ENCODE peak calls at places on chromosomes 11 and 22, in five cellular contexts. F is HepG2, C is K562, V is H1, L is GM12878. O is an unnamed sample.

GRCh38 chr11:12692238-12693074 is 18.2 kb downstream of the TEAD1 start:
- DNase-seq in F (peak; percentile 94), C (peak; percentile 56), V (no peak), L (no peak), O (peak; percentile 60)

GRCh38 chr11:1935156-1936071 is 11.7 kb upstream of the MRPL23 start:
- DNase-seq in F (no peak), C (no peak), V (peak; percentile 43), L (no peak), O (no peak)

GRCh38 chr11:8258771-8259170 is 4.9 kb downstream of the LMO1 start:
- DNase-seq in F (no peak), C (no peak), V (peak; percentile 35), L (no peak), O (no peak)

GRCh38 chr22:33707581-33707980 is 212.7 kb downstream of the LARGE1 start:
- DNase-seq in F (no peak), C (no peak), V (no peak), L (no peak), O (no peak)

GRCh38 chr22:26325641-26326040 is 103.4 kb upstream of the ASPHD2 start:
- DNase-seq in F (no peak), C (no peak), V (no peak), L (no peak), O (no peak)

GRCh38 chr11:72012897-72013721 is 14.4 kb downstream of the IL18BP start:
- DNase-seq in F (no peak), C (no peak), V (no peak), L (no peak), O (no peak)

GRCh38 chr11:120182790-120183491 is 27.9 kb upstream of the OAF start:
- DNase-seq in F (peak; percentile 73), C (peak; percentile 31), V (peak; percentile 76), L (no peak), O (no peak)

GRCh38 chr22:21712751-21713427 is 22.7 kb downstream of the YPEL1 start:
- DNase-seq in F (peak; percentile 77), C (peak; percentile 99), V (peak; percentile 59), L (no peak), O (peak; percentile 68)

GRCh38 chr22:27108425-27109114 is 451.2 kb downstream of the MIAT start:
- DNase-seq in F (no peak), C (no peak), V (no peak), L (no peak), O (no peak)

GRCh38 chr11:88424881-88425280 is 87.3 kb upstream of the CTSC start:
- DNase-seq in F (no peak), C (no peak), V (no peak), L (no peak), O (no peak)

GRCh38 chr22:36232715-36233401 is 6.5 kb downstream of the APOL2 start:
- DNase-seq in F (no peak), C (no peak), V (no peak), L (no peak), O (no peak)

GRCh38 chr11:93646399-93646798 is 15.1 kb upstream of the CEP295 start:
- DNase-seq in F (no peak), C (no peak), V (no peak), L (no peak), O (no peak)

GRCh38 chr11:77259681-77260080 is 41.8 kb downstream of the GDPD4 start:
- DNase-seq in F (no peak), C (no peak), V (no peak), L (no peak), O (no peak)

GRCh38 chr11:108933630-108934029 is 268.8 kb downstream of the DDX10 start:
- DNase-seq in F (no peak), C (peak; percentile 17), V (no peak), L (no peak), O (no peak)

GRCh38 chr11:72740562-72741428 is 11.4 kb downstream of the ARAP1 start:
- DNase-seq in F (no peak), C (no peak), V (no peak), L (no peak), O (no peak)

GRCh38 chr22:33569547-33569946 is 350.7 kb downstream of the LARGE1 start:
- DNase-seq in F (no peak), C (no peak), V (no peak), L (no peak), O (no peak)

GRCh38 chr11:74319139-74319538 is 7.7 kb upstream of the P4HA3 start:
- DNase-seq in F (no peak), C (no peak), V (no peak), L (no peak), O (no peak)

GRCh38 chr22:26481694-26482093 is 1.9 kb downstream of the HPS4 start:
- DNase-seq in F (no peak), C (no peak), V (no peak), L (no peak), O (no peak)

GRCh38 chr11:74780277-74780870 is 31.7 kb downstream of the RNF169 start:
- DNase-seq in F (no peak), C (no peak), V (no peak), L (no peak), O (no peak)

GRCh38 chr11:85941380-85941973 is 86.3 kb downstream of the CCDC83 start:
- DNase-seq in F (peak; percentile 56), C (peak; percentile 57), V (peak; percentile 58), L (no peak), O (no peak)

GRCh38 chr22:33728847-33729246 is 191.4 kb downstream of the LARGE1 start:
- DNase-seq in F (no peak), C (no peak), V (no peak), L (no peak), O (no peak)

GRCh38 chr11:110518809-110519514 is 89.2 kb downstream of the FDX1 start:
- DNase-seq in F (no peak), C (no peak), V (no peak), L (no peak), O (no peak)

GRCh38 chr11:90629251-90629806 is 406.5 kb upstream of the CHORDC1 start:
- DNase-seq in F (no peak), C (no peak), V (no peak), L (no peak), O (no peak)

GRCh38 chr11:44208976-44209603 is 100.8 kb downstream of the ALX4 start:
- DNase-seq in F (peak; percentile 10), C (no peak), V (no peak), L (no peak), O (no peak)

GRCh38 chr11:2173150-2173693 is 1.6 kb upstream of the TH start:
- DNase-seq in F (no peak), C (no peak), V (peak; percentile 79), L (no peak), O (no peak)

GRCh38 chr11:31060880-31061279 is 308.7 kb downstream of the DCDC1 start:
- DNase-seq in F (peak; percentile 30), C (no peak), V (no peak), L (no peak), O (no peak)

GRCh38 chr11:125088576-125089455 is 22.6 kb downstream of the TMEM218 start:
- DNase-seq in F (no peak), C (no peak), V (no peak), L (no peak), O (no peak)

GRCh38 chr11:27719575-27719925 is 19.3 kb upstream of the BDNF start:
- DNase-seq in F (no peak), C (no peak), V (no peak), L (no peak), O (no peak)
- TF ChIP-seq EZH2 in F (no peak), C (no peak), V (no peak), L (no peak), O (no peak)

GRCh38 chr22:38725900-38726655 is 20.3 kb downstream of the GTPBP1 start:
- DNase-seq in F (no peak), C (no peak), V (no peak), L (no peak), O (no peak)

GRCh38 chr22:38727530-38728451 is 22.0 kb downstream of the GTPBP1 start:
- DNase-seq in F (no peak), C (no peak), V (no peak), L (no peak), O (no peak)

GRCh38 chr22:38724176-38724575 is 18.4 kb downstream of the GTPBP1 start:
- DNase-seq in F (no peak), C (no peak), V (no peak), L (no peak), O (no peak)

GRCh38 chr22:38727123-38727522 is 21.4 kb downstream of the GTPBP1 start:
- DNase-seq in F (no peak), C (no peak), V (no peak), L (no peak), O (no peak)

DNA sequence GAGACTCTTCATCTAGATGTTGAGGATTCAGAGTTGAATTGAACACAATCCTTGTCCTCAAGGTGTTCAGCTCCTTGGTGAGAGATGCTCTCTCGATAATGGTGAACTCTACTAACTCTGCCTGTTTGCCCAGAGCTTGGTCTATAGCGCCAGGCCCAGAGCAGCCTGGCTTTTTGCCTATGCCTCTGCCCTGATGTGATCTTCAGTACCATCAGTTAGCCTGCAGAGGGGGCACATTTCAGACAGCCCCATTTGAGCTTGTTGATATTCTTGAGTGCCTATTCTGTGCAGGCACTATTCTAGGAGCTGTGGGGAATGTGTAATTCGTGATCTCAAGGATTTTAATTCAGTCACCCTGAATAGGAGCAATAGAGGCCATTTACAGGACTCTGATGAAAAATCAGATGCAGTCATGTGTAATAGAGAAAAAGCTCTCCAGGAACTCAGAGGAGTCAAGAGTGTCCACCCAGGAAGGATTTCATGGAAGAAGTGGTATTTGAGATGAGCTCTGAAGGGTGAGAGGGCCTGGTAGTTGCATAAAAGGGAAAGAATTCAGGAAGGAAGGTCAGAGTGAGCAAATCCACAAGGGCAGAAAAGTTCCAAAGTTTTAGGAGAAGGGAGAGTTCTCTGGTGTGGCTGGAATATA is 19.3 kb downstream of the GTPBP1 start:
- DNase-seq in F (peak; percentile 58), C (no peak), V (no peak), L (no peak), O (no peak)
- TF ChIP-seq YY1 in F (no peak), C (no peak), V (no peak), L (no peak), O (no peak)

GRCh38 chr22:20010307-20011122 is 6.1 kb downstream of the ARVCF start:
- DNase-seq in F (peak; percentile 79), C (peak; percentile 71), V (no peak), L (no peak), O (no peak)

GRCh38 chr22:20009018-20009482 is 7.6 kb downstream of the ARVCF start:
- DNase-seq in F (no peak), C (no peak), V (no peak), L (no peak), O (no peak)

GRCh38 chr22:20008221-20008995 is 8.2 kb downstream of the ARVCF start:
- DNase-seq in F (no peak), C (no peak), V (no peak), L (no peak), O (no peak)

GRCh38 chr22:20011123-20011992 is 5.3 kb downstream of the ARVCF start:
- DNase-seq in F (no peak), C (peak; percentile 76), V (no peak), L (no peak), O (no peak)

GRCh38 chr22:20009582-20010306 is 6.9 kb downstream of the ARVCF start:
- DNase-seq in F (no peak), C (peak; percentile 74), V (no peak), L (no peak), O (no peak)
- TF ChIP-seq EZH2 in F (no peak), C (no peak), V (no peak), L (no peak), O (no peak)

GRCh38 chr11:13955971-13956421 is 6.5 kb upstream of the SPON1 start:
- DNase-seq in F (peak; percentile 58), C (peak; percentile 40), V (peak; percentile 63), L (no peak), O (peak; percentile 54)
- TF ChIP-seq YY1 in F (no peak), C (no peak), V (no peak), L (peak; percentile 27), O (no peak)